ENCODE peak calls at places on chromosome 12, in five cellular contexts. Z is gastrocnemius medialis; L is activated naive CD4-positive, alpha-beta T cell; S is CD8-positive, alpha-beta T cell; I is NCI-H146. Y is an unnamed sample.

GRCh38 chr12:3202734-3203446 is 125.7 kb downstream of the TSPAN9 start:
- DNase-seq in Z (peak), L (peak), S (peak), I (peak), Y (peak)

GRCh38 chr12:110501722-110502448 is at the start of the genes RAD9B and VPS29:
- DNase-seq in Z (peak), L (peak), S (peak), I (peak), Y (peak)

GRCh38 chr12:122366685-122367475 is 55.6 kb downstream of the CLIP1 start:
- DNase-seq in Z (peak), L (no peak), S (no peak), I (no peak), Y (no peak)

GRCh38 chr12:12505544-12506501 is 56.8 kb downstream of the DUSP16 start:
- DNase-seq in Z (no peak), L (no peak), S (no peak), I (no peak), Y (no peak)

GRCh38 chr12:103012884-103013283 is 55.4 kb downstream of the ASCL1 start:
- DNase-seq in Z (no peak), L (no peak), S (no peak), I (no peak), Y (no peak)

GRCh38 chr12:76878899-76879709 is at the start of gene CSRP2:
- DNase-seq in Z (peak), L (peak), S (peak), I (peak), Y (peak)

GRCh38 chr12:76037130-76038105 is 5.8 kb upstream of the PHLDA1 start:
- DNase-seq in Z (no peak), L (no peak), S (peak), I (peak), Y (no peak)

GRCh38 chr12:46771268-46771837 is 54.4 kb downstream of the SLC38A4 start:
- DNase-seq in Z (no peak), L (no peak), S (no peak), I (no peak), Y (no peak)

GRCh38 chr12:76943004-76943403 is 64.2 kb upstream of the CSRP2 start:
- DNase-seq in Z (no peak), L (no peak), S (no peak), I (no peak), Y (no peak)

GRCh38 chr12:15856097-15856982 is 25.8 kb upstream of the STRAP start:
- DNase-seq in Z (no peak), L (no peak), S (peak), I (peak), Y (no peak)

Y was measured in omental fat pad.